ENCODE peak calls at places on chromosomes 2 and 18, in six cellular contexts. B, S, W, I, R and H are unnamed samples.

GRCh38 chr2:105409717-105410116 is 10.9 kb upstream of the FHL2 start:
- DNase-seq in B (no peak), S (no peak), W (peak), I (no peak), R (no peak), H (no peak)

GRCh38 chr2:73210696-73211095 is 3.3 kb upstream of the SMYD5 start:
- DNase-seq in B (no peak), S (no peak), W (no peak), I (no peak), R (no peak), H (no peak)

GRCh38 chr2:43593241-43593640 is 2.6 kb downstream of the THADA start:
- DNase-seq in B (no peak), S (no peak), W (no peak), I (no peak), R (no peak), H (no peak)

GRCh38 chr2:72092099-72092498 is 55.6 kb downstream of the CYP26B1 start:
- DNase-seq in B (no peak), S (no peak), W (no peak), I (no peak), R (no peak), H (no peak)

GRCh38 chr18:32093523-32093922 is 1.8 kb downstream of the RNF138 start:
- DNase-seq in B (no peak), S (no peak), W (no peak), I (no peak), R (no peak), H (no peak)

GRCh38 chr18:23856466-23857175 is 157.9 kb upstream of the TTC39C start:
- DNase-seq in B (no peak), S (no peak), W (no peak), I (no peak), R (no peak), H (no peak)

GRCh38 chr2:229738024-229738625 is 23.8 kb upstream of the DNER start:
- DNase-seq in B (no peak), S (no peak), W (no peak), I (no peak), R (no peak), H (no peak)

GRCh38 chr2:43462866-43463641 is 132.8 kb downstream of the THADA start:
- DNase-seq in B (no peak), S (no peak), W (no peak), I (no peak), R (no peak), H (no peak)

GRCh38 chr2:43942001-43942400 is 53.8 kb downstream of the LRPPRC start:
- DNase-seq in B (no peak), S (no peak), W (no peak), I (no peak), R (no peak), H (no peak)

GRCh38 chr2:60778352-60778751 is 22.3 kb downstream of the PAPOLG start:
- DNase-seq in B (no peak), S (no peak), W (no peak), I (no peak), R (no peak), H (no peak)

GRCh38 chr18:48124857-48125626 is 194.6 kb upstream of the SMAD2 start:
- DNase-seq in B (peak), S (no peak), W (no peak), I (no peak), R (no peak), H (no peak)

DNA sequence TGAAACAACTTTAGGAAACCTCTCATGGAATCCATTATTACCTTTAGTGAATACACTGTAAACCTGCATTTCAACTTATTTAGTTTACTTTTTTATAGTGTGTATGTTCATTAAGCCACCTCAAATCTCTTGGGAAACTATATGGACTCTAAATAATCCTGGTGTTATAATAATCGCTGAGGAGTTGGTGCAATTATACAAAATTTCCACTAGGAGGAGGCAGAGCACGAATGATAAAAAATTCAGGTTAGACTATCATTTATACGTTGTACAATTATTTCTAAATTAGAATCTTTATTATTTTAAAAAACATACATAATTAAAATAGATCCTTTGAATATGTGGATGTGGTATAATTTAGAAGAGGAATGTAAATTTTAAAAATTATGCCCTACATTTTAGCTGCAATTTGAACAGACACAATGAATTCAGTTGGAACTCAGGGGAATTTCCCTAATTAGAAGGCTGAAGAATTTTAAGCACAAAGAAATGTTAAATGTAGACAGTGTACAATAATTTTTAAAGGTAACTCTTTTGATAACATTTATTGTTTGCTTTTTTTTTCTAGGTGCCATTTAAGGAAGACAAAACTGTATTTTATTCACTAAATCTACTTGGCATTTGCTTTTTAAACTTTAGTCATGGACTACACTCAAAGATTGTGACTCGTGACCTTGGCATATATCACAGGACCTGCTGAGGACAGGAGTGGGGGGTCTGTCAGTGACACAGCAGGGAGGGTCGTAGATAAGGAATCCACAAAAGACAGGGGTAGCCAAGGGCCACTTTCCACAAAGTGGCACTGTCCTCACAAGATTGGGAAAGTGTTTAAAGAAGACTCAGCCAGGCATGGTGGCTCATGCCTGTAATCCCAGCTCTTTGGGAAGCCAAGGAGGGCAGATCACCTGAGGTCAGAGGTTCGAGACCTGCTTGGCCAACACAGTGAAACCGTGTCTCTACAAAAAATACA is 45.5 kb downstream of the RAB12 start:
- DNase-seq in B (no peak), S (no peak), W (no peak), I (no peak), R (no peak), H (no peak)
- TF ChIP-seq CTCF in B (peak), S (peak), W (peak), I (peak), R (peak), H (peak)

GRCh38 chr2:118090387-118091139 is 2.3 kb downstream of the INSIG2 start:
- DNase-seq in B (no peak), S (no peak), W (no peak), I (no peak), R (no peak), H (no peak)

GRCh38 chr2:118089015-118089800 is 937 bp downstream of the INSIG2 start:
- DNase-seq in B (peak), S (peak), W (no peak), I (no peak), R (no peak), H (peak)

GRCh38 chr2:118091140-118091478 is 2.8 kb downstream of the INSIG2 start:
- DNase-seq in B (no peak), S (no peak), W (no peak), I (no peak), R (no peak), H (no peak)

GRCh38 chr2:118086024-118086633 is 2.1 kb upstream of the INSIG2 start:
- DNase-seq in B (no peak), S (no peak), W (no peak), I (no peak), R (no peak), H (no peak)

DNA sequence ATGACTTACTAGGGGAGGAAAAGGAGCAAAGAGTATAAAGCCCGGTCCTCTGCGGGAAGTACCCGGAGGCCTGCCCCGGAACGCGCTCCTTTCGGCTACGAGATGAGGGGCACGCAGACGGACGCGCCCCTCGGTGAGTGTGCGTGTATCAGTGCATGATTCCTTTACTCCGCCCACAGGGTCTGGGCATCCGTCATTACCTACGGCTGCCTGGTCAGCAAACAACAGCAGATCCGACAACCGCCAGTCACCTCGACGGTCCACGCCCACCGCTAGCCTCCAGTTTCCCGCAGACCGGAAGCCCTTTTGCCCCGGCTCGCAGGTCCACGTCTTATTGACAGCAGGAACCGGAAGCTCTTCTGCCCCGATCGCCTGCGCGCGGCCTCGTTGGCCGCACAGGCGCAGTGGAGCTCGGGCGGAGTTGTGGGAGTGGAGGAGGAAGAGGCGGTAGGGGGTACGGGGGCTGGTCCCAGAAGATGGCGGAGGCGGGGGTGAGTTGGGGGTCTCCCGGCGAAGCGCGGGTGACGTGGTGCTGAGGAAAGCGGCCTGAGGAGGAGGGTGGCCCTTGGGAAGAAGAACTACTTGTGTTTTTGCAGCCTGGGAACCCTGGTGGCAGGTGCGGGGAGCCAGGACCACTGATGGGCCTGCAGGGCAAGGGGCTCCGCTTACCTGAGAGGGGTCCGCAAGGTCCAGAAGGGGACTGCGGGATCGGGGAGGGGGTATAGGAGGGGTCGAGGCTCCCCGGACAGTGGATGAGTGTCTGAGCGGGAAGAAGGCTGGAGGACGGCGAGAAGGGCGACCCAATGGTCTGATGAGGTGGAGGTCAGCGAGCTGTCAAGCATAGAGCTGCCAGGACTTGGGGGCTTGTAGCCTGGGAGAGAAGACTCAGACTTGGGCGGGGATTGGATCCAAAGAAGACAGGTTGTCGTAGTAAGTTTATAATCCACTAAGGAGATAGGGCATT is at the start of gene INSIG2:
- DNase-seq in B (peak), S (peak), W (peak), I (peak), R (peak), H (peak)
- TF ChIP-seq CTCF in B (peak), S (no peak), W (peak), I (no peak), R (no peak), H (no peak)

GRCh38 chr18:35511833-35512232 is 14.1 kb upstream of the INO80C start:
- DNase-seq in B (peak), S (no peak), W (no peak), I (no peak), R (no peak), H (no peak)
- TF ChIP-seq CTCF in B (peak), S (no peak), W (no peak), I (peak), R (no peak), H (no peak)

DNA sequence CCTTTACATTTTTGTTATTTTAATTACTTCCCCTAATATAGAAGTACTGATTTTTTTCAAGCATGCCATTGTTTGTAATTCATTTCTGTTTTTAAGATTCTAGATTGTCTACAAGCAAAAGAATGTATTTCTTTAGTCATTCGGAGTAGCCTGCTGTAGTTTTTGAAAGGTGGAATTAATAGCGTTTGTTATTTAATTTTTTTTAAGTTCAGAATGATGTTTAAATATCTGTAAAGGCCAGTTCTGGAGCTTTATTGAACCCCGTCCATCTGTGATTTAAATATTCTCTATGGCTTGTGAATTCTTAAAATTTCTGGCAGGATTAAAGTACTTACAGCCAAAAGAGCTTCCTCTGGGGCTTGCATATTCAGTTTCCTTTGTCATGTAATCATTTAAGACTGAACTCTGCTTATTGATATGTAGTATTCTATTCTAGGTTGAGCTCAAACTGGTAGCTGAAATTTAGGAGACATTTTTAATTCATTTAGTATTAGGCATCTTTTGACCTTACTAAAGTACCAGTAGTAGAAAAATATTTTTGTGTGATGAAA is 5.2 kb downstream of the TGIF1 start:
- DNase-seq in B (no peak), S (no peak), W (no peak), I (no peak), R (no peak), H (no peak)
- TF ChIP-seq CTCF in B (no peak), S (no peak), W (no peak), I (no peak), R (peak), H (no peak)

DNA sequence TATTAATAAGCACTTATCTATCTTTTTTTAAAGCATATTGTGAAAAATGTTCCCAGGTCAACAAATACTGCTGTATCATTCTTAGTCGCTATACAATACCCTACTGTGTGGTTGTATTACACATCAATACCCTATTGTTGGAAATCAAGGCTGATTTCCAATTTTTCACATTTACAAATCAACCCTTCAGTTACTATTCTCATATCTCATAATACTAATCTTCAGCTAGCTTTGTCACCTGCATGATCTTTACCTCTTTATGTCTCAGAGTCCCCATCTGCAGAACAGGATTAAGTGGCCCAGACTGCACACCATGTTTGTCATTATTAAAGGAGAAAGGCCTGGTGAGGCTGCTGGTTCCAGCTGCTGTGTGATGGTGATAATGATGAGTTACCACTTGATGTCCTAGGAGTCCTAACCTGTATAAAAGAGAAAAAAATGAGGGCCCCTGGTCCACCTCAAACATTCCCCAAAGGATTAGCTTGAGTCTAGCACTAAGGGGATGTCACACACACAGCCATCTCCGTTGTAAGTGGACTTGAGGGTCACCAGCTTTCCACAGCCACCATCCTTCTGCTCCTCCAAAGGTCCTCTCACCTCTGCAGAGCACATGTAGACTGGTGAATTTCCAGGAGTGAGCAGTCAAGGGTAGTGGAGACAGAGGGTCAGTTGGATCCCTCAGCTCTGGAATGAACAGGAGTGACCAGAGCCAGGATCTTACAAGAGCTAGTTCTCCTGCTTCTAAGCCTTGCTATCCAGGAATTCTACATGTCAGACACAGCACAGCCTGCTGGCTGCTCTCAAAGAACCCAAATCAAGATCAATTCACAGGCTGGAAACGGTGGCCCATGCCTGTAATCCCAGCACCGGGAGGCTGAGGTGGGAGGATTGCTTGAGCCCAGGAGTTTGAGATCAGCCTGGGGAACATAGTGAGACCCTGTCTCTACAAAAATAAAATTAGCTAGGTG is 36.0 kb upstream of the BIN1 start:
- DNase-seq in B (no peak), S (no peak), W (no peak), I (no peak), R (no peak), H (no peak)
- TF ChIP-seq CTCF in B (no peak), S (no peak), W (no peak), I (no peak), R (no peak), H (no peak)

DNA sequence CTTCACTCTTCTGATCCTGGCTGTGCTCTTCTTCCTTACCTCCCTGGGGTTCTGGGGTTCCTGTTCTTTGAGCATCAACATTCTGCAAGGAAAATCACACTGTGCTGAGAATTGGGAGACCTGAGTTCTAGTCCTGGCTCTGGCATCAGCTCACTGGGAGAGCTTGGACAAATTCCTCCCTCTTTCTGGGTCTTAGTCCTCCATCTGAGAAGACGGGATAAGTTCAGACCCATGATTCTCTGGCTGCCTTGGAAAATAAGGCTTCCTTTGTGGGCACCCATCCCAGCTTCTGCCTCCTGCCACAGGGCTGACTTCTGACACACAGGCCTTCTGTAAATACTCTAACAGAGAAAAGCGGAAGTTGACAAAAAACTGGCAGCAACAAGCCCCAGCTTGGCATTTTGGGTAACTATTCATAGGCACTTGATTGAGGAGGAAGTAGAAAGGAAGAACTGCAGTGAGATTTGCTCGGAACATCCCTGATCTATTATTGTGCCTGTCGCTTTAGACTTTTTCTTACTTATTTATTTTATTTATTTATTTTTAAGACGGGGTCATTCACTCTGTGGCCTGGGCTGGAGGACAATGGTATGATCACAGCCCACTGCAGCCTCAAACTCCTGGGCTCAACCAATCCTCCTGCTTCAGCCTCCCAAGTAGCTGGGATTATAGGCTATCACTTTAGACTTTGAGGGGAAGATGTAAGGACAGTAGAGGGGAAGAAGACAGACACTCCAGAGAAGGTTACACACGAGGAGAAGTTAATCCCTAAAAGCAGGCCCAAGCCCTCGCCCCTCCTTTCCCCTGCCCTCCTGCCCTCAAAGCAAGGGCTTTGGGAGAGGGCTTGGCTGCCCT is 7.9 kb downstream of the PCBP1 start:
- DNase-seq in B (peak), S (no peak), W (peak), I (no peak), R (no peak), H (no peak)
- TF ChIP-seq CTCF in B (no peak), S (no peak), W (no peak), I (no peak), R (no peak), H (no peak)

GRCh38 chr18:27748336-27748735 is 428.6 kb downstream of the CDH2 start:
- DNase-seq in B (no peak), S (no peak), W (no peak), I (no peak), R (no peak), H (no peak)

GRCh38 chr18:27749189-27749588 is 427.7 kb downstream of the CDH2 start:
- DNase-seq in B (no peak), S (no peak), W (no peak), I (no peak), R (no peak), H (peak)

GRCh38 chr18:27746241-27746640 is 430.7 kb downstream of the CDH2 start:
- DNase-seq in B (no peak), S (no peak), W (no peak), I (no peak), R (no peak), H (no peak)

GRCh38 chr18:27752944-27753343 is 424.0 kb downstream of the CDH2 start:
- DNase-seq in B (no peak), S (no peak), W (no peak), I (no peak), R (no peak), H (no peak)

GRCh38 chr18:27750014-27750413 is 426.9 kb downstream of the CDH2 start:
- DNase-seq in B (peak), S (no peak), W (peak), I (peak), R (no peak), H (peak)
- TF ChIP-seq CTCF in B (peak), S (no peak), W (peak), I (peak), R (no peak), H (peak)

DNA sequence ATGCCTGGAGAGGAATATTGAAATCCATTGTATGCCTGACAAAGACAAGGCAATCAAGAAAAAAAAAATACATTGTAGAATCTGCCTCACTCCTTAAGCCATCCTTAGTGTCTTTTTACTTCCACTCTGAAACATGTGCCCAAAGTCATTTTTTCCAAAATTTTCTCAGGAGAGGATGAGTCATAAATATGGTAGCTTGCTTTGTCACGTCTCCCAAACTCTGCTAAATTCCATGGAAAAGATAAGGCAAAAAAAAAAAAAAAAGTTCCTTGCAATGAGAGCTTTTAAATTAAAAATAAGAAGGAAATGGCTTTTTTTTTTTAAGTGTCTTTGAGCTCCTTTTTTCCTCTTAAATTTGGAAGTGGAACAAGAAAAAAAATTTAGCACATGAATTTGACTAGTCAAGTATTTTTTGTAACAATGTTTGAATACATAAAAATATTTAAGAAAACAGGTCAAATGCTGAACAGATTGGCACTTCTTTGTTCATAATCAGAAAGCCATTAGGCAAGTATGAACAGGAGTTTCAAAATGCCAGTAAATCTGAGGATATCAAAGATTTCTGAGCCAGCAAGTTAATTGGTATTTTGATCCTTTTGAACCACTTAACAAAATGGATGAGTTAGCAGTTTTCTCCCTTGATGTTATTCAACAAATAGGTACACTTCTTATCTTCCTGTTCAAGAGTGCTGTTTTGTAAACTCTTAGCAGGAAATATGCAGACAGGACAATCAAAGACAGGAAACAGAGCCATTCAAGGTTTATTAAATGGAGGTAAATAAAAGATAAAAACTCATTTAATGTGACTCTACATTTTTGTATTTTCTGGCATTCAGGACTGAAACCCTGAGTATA is 247.3 kb upstream of the SP5 start:
- DNase-seq in B (no peak), S (no peak), W (no peak), I (no peak), R (no peak), H (no peak)
- TF ChIP-seq CTCF in B (no peak), S (no peak), W (no peak), I (no peak), R (no peak), H (no peak)